ENCODE peak calls at places on chromosomes 12 and 14, in seven cellular contexts. K is lower lobe of right lung; Z is tibial nerve; V is activated T-cell treated with anti-CD3 and anti-CD28 coated beads, Interleukin-2, amount 50 U/mL, for 72 hours; J is HT1080; B is fibroblast of mammary gland; Q is H54. I is an unnamed sample.

GRCh38 chr14:24695265-24696241 is 61.6 kb upstream of the GZMB start:
- DNase-seq in K (no peak), Z (no peak), V (no peak), J (no peak), B (no peak), Q (no peak), I (no peak)

GRCh38 chr12:42564540-42564939 is 25.0 kb downstream of the PRICKLE1 start:
- DNase-seq in K (no peak), Z (no peak), V (no peak), J (no peak), B (no peak), Q (no peak), I (no peak)

GRCh38 chr14:77265561-77266335 is 5.3 kb downstream of the NGB start:
- DNase-seq in K (no peak), Z (no peak), V (no peak), J (no peak), B (no peak), Q (no peak), I (no peak)

GRCh38 chr12:4763549-4763948 is 43.3 kb downstream of the GALNT8 start:
- DNase-seq in K (no peak), Z (no peak), V (no peak), J (peak; percentile 68), B (peak; percentile 37), Q (no peak), I (no peak)

GRCh38 chr12:105253882-105254513 is 18.0 kb upstream of the APPL2 start:
- DNase-seq in K (no peak), Z (no peak), V (no peak), J (peak; percentile 86), B (peak; percentile 77), Q (peak; percentile 37), I (peak; percentile 85)

GRCh38 chr12:118617922-118618450 is 241.6 kb downstream of the SUDS3 start:
- DNase-seq in K (no peak), Z (no peak), V (no peak), J (no peak), B (no peak), Q (no peak), I (no peak)

GRCh38 chr14:32986791-32987545 is 48.3 kb downstream of the NPAS3 start:
- DNase-seq in K (no peak), Z (no peak), V (no peak), J (no peak), B (peak; percentile 38), Q (peak; percentile 30), I (no peak)

GRCh38 chr14:65637780-65638179 is 225.2 kb downstream of the FUT8 start:
- DNase-seq in K (no peak), Z (no peak), V (peak; percentile 64), J (peak; percentile 11), B (peak; percentile 54), Q (no peak), I (no peak)

GRCh38 chr12:6780573-6780972 is 8.3 kb downstream of the LAG3 start:
- DNase-seq in K (no peak), Z (no peak), V (peak; percentile 62), J (no peak), B (no peak), Q (no peak), I (no peak)

GRCh38 chr12:108811411-108812185 is 45.8 kb downstream of the SSH1 start:
- DNase-seq in K (no peak), Z (no peak), V (no peak), J (no peak), B (no peak), Q (no peak), I (no peak)

I was measured in keratinocyte.